ENCODE peak calls at places on chromosomes 6 and 20, in seven cellular contexts. B is GM12878, W is H1, K is K562, H is WTC11, A is HepG2, R is HCT116. S is an unnamed sample.

GRCh38 chr6:10644225-10644624 is 50.2 kb downstream of the C6orf52 start:
- DNase-seq in B (no peak), W (no peak), K (no peak), H (no peak), A (no peak), R (no peak), S (no peak)

GRCh38 chr6:56806368-56806767 is 148.5 kb upstream of the BEND6 start:
- DNase-seq in B (no peak), W (no peak), K (no peak), H (no peak), A (no peak), R (no peak), S (no peak)

GRCh38 chr6:34005845-34006644 is 139.8 kb downstream of the GRM4 start:
- DNase-seq in B (no peak), W (no peak), K (no peak), H (peak; percentile 62), A (no peak), R (no peak), S (no peak)

GRCh38 chr6:4549556-4550226 is 226.5 kb upstream of the CDYL start:
- DNase-seq in B (no peak), W (no peak), K (no peak), H (no peak), A (peak; percentile 27), R (no peak), S (no peak)

GRCh38 chr20:41047975-41048305 is 19.3 kb downstream of the TOP1 start:
- DNase-seq in B (no peak), W (no peak), K (no peak), H (no peak), A (no peak), R (no peak), S (no peak)

GRCh38 chr6:163489584-163489983 is 75.1 kb downstream of the QKI start:
- DNase-seq in B (no peak), W (no peak), K (no peak), H (no peak), A (no peak), R (no peak), S (no peak)

GRCh38 chr6:3999800-4000661 is 78.9 kb downstream of the FAM217A start:
- DNase-seq in B (no peak), W (no peak), K (no peak), H (no peak), A (no peak), R (no peak), S (no peak)

GRCh38 chr6:16921399-16922110 is 160.3 kb upstream of the ATXN1 start:
- DNase-seq in B (no peak), W (no peak), K (no peak), H (no peak), A (no peak), R (no peak), S (no peak)

GRCh38 chr6:44051516-44051915 is 75.7 kb downstream of the MRPL14 start:
- DNase-seq in B (no peak), W (no peak), K (no peak), H (no peak), A (no peak), R (no peak), S (no peak)

GRCh38 chr6:139064981-139065665 is 36.6 kb downstream of the ABRACL start:
- DNase-seq in B (no peak), W (no peak), K (no peak), H (no peak), A (no peak), R (no peak), S (no peak)

GRCh38 chr20:61404311-61404710 is 152.2 kb downstream of the CDH4 start:
- DNase-seq in B (no peak), W (no peak), K (no peak), H (no peak), A (no peak), R (no peak), S (no peak)

GRCh38 chr20:25033941-25034335 is 24.0 kb downstream of the ACSS1 start:
- DNase-seq in B (no peak), W (no peak), K (no peak), H (no peak), A (no peak), R (no peak), S (no peak)

GRCh38 chr20:6994452-6994851 is 227.0 kb downstream of the BMP2 start:
- DNase-seq in B (no peak), W (no peak), K (no peak), H (no peak), A (no peak), R (no peak), S (no peak)

GRCh38 chr20:36303020-36303595 is 3.0 kb upstream of the DLGAP4 start:
- DNase-seq in B (no peak), W (no peak), K (no peak), H (no peak), A (no peak), R (no peak), S (peak; percentile 3)

DNA sequence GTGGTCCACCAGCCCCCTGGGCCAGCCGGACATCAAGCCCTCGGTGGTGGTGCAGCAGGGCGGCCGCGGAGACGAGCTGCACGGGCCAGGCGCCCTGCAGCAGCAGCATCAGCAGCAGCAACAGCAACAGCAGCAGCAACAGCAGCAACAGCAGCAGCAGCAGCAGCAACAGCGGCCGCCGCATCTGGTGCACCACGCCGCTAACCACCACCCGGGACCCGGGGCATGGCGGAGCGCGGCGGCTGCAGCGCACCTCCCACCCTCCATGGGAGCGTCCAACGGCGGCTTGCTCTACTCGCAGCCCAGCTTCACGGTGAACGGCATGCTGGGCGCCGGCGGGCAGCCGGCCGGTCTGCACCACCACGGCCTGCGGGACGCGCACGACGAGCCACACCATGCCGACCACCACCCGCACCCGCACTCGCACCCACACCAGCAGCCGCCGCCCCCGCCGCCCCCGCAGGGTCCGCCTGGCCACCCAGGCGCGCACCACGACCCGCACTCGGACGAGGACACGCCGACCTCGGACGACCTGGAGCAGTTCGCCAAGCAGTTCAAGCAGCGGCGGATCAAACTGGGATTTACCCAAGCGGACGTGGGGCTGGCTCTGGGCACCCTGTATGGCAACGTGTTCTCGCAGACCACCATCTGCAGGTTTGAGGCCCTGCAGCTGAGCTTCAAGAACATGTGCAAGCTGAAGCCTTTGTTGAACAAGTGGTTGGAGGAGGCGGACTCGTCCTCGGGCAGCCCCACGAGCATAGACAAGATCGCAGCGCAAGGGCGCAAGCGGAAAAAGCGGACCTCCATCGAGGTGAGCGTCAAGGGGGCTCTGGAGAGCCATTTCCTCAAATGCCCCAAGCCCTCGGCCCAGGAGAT is 1.0 kb downstream of the POU3F2 start:
- DNase-seq in B (no peak), W (peak; percentile 73), K (no peak), H (no peak), A (no peak), R (no peak), S (no peak)
- TF ChIP-seq SP1 in B (no peak), W (no peak), K (no peak), H (no peak), A (no peak), R (no peak), S (no peak)

DNA sequence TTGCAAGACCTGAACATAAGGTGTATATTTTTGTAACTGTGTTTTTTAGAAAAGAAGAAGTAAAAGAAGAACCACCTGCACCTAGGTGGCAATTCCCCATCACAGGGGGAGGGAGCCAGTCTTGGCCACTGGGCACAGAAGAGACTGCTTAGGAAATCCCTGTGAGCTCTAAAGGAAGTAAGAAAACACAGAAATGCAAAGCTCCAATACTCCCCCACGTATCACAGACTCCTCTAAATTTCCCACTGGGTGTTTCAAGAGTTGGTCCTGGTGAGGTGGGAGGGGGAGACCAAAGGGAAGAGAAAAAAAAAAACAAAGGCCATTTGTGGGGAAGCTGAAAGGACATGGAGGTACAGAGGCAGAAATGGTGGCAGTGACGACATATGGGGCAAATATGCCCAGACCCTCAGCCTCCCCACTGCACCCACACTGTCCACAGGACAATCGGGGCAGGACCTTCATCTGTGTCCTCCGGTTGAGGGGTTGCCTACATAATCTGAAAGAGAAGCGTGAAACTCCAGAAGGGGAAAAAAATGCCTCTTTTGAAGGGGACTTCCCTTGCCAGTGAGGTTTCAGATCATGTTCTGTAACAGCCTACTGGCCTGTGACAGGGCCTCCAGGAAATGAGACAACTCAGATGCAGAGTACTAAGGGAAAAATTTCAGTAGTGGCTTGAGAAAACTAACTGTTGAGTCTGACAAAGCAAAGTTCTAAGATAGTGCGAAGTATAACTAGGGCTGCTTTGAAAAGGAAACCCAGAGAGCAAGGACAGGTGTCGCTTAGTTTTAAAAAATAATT is 226.2 kb upstream of the MARCKS start:
- DNase-seq in B (peak; percentile 97), W (no peak), K (no peak), H (no peak), A (no peak), R (no peak), S (no peak)
- TF ChIP-seq SP1 in B (peak; percentile 59), W (no peak), K (no peak), H (no peak), A (no peak), R (no peak), S (no peak)

GRCh38 chr20:23111944-23112342 is 25.8 kb upstream of the CD93 start:
- DNase-seq in B (no peak), W (no peak), K (no peak), H (no peak), A (no peak), R (no peak), S (no peak)

GRCh38 chr20:23115823-23116222 is 29.7 kb upstream of the CD93 start:
- DNase-seq in B (peak; percentile 33), W (no peak), K (no peak), H (no peak), A (no peak), R (no peak), S (no peak)

GRCh38 chr20:23112595-23112994 is 26.5 kb upstream of the CD93 start:
- DNase-seq in B (no peak), W (no peak), K (no peak), H (no peak), A (no peak), R (no peak), S (no peak)

GRCh38 chr20:23114448-23114847 is 28.3 kb upstream of the CD93 start:
- DNase-seq in B (no peak), W (no peak), K (no peak), H (no peak), A (no peak), R (no peak), S (no peak)

GRCh38 chr20:23114018-23114417 is 27.9 kb upstream of the CD93 start:
- DNase-seq in B (no peak), W (no peak), K (no peak), H (no peak), A (no peak), R (no peak), S (no peak)
- TF ChIP-seq SP1 in B (no peak), W (no peak), K (no peak), H (no peak), A (no peak), R (no peak), S (no peak)

GRCh38 chr6:170069611-170070010 is 221.3 kb downstream of the DLL1 start:
- DNase-seq in B (no peak), W (no peak), K (no peak), H (no peak), A (no peak), R (no peak), S (no peak)

GRCh38 chr6:170066679-170067078 is 224.2 kb downstream of the DLL1 start:
- DNase-seq in B (no peak), W (no peak), K (no peak), H (no peak), A (no peak), R (no peak), S (no peak)

GRCh38 chr6:170067923-170068360 is 222.9 kb downstream of the DLL1 start:
- DNase-seq in B (no peak), W (no peak), K (no peak), H (no peak), A (no peak), R (no peak), S (no peak)

GRCh38 chr6:170068496-170068895 is 222.4 kb downstream of the DLL1 start:
- DNase-seq in B (no peak), W (no peak), K (no peak), H (no peak), A (no peak), R (no peak), S (no peak)

GRCh38 chr6:170067257-170067656 is 223.6 kb downstream of the DLL1 start:
- DNase-seq in B (no peak), W (peak; percentile 13), K (no peak), H (no peak), A (no peak), R (no peak), S (no peak)
- TF ChIP-seq SP1 in B (no peak), W (no peak), K (no peak), H (no peak), A (no peak), R (no peak), S (no peak)